ENCODE peak calls at places on chromosomes 12 and 14, in six cellular contexts. One of them, this sample, is unnamed.

GRCh38 chr12:110649341-110649847 is 35.5 kb downstream of the TCTN1 start:
- DNase-seq in HTR-8/SVneo: no peak
- DNase-seq in Daoy: no peak
- DNase-seq in OCI-LY7: peak; percentile 56
- DNase-seq in fibroblast of the aortic adventitia: no peak
- DNase-seq in globus pallidus: no peak
- DNase-seq in this sample: no peak

GRCh38 chr12:125983784-125984510 is 918.7 kb downstream of the AACS start:
- DNase-seq in HTR-8/SVneo: no peak
- DNase-seq in Daoy: peak; percentile 6
- DNase-seq in OCI-LY7: no peak
- DNase-seq in fibroblast of the aortic adventitia: no peak
- DNase-seq in globus pallidus: no peak
- DNase-seq in this sample: no peak

GRCh38 chr14:97380539-97380941 is 583.4 kb downstream of the VRK1 start:
- DNase-seq in HTR-8/SVneo: no peak
- DNase-seq in Daoy: peak; percentile 60
- DNase-seq in OCI-LY7: no peak
- DNase-seq in fibroblast of the aortic adventitia: no peak
- DNase-seq in globus pallidus: no peak
- DNase-seq in this sample: no peak

GRCh38 chr14:72883963-72884362 is 9.9 kb downstream of the DPF3 start:
- DNase-seq in HTR-8/SVneo: peak; percentile 67
- DNase-seq in Daoy: peak; percentile 73
- DNase-seq in OCI-LY7: no peak
- DNase-seq in fibroblast of the aortic adventitia: peak; percentile 41
- DNase-seq in globus pallidus: peak; percentile 22
- DNase-seq in this sample: no peak

GRCh38 chr12:120468271-120468845 is 1.2 kb downstream of the SRSF9 start:
- DNase-seq in HTR-8/SVneo: peak; percentile 31
- DNase-seq in Daoy: peak; percentile 25
- DNase-seq in OCI-LY7: peak; percentile 46
- DNase-seq in fibroblast of the aortic adventitia: peak; percentile 69
- DNase-seq in globus pallidus: no peak
- DNase-seq in this sample: peak; percentile 54

GRCh38 chr14:67704484-67705089 is 2.9 kb downstream of the RDH12 start:
- DNase-seq in HTR-8/SVneo: peak; percentile 95
- DNase-seq in Daoy: peak; percentile 61
- DNase-seq in OCI-LY7: peak; percentile 79
- DNase-seq in fibroblast of the aortic adventitia: peak; percentile 73
- DNase-seq in globus pallidus: peak; percentile 89
- DNase-seq in this sample: peak; percentile 86

GRCh38 chr14:96746101-96746500 is 51.1 kb upstream of the VRK1 start:
- DNase-seq in HTR-8/SVneo: no peak
- DNase-seq in Daoy: no peak
- DNase-seq in OCI-LY7: no peak
- DNase-seq in fibroblast of the aortic adventitia: no peak
- DNase-seq in globus pallidus: no peak
- DNase-seq in this sample: no peak

GRCh38 chr12:131006036-131006735 is 52.5 kb downstream of the ADGRD1 start:
- DNase-seq in HTR-8/SVneo: no peak
- DNase-seq in Daoy: no peak
- DNase-seq in OCI-LY7: no peak
- DNase-seq in fibroblast of the aortic adventitia: no peak
- DNase-seq in globus pallidus: no peak
- DNase-seq in this sample: no peak

GRCh38 chr12:90833228-90833627 is 121.7 kb downstream of the CCER1 start:
- DNase-seq in HTR-8/SVneo: no peak
- DNase-seq in Daoy: no peak
- DNase-seq in OCI-LY7: no peak
- DNase-seq in fibroblast of the aortic adventitia: no peak
- DNase-seq in globus pallidus: no peak
- DNase-seq in this sample: no peak

GRCh38 chr12:89345830-89346740 is 6.2 kb downstream of the DUSP6 start:
- DNase-seq in HTR-8/SVneo: no peak
- DNase-seq in Daoy: peak; percentile 78
- DNase-seq in OCI-LY7: peak; percentile 94
- DNase-seq in fibroblast of the aortic adventitia: peak; percentile 52
- DNase-seq in globus pallidus: peak; percentile 50
- DNase-seq in this sample: peak; percentile 99

GRCh38 chr12:54393350-54393655 is 8.8 kb upstream of the ZNF385A start:
- DNase-seq in HTR-8/SVneo: no peak
- DNase-seq in Daoy: no peak
- DNase-seq in OCI-LY7: no peak
- DNase-seq in fibroblast of the aortic adventitia: no peak
- DNase-seq in globus pallidus: no peak
- DNase-seq in this sample: no peak

GRCh38 chr12:101459642-101460346 is 15.3 kb upstream of the SPIC start:
- DNase-seq in HTR-8/SVneo: peak; percentile 45
- DNase-seq in Daoy: peak; percentile 63
- DNase-seq in OCI-LY7: no peak
- DNase-seq in fibroblast of the aortic adventitia: peak; percentile 21
- DNase-seq in globus pallidus: peak; percentile 9
- DNase-seq in this sample: peak; percentile 50

GRCh38 chr14:96204151-96205058 is at the start of gene BDKRB2:
- DNase-seq in HTR-8/SVneo: peak; percentile 94
- DNase-seq in Daoy: peak; percentile 97
- DNase-seq in OCI-LY7: no peak
- DNase-seq in fibroblast of the aortic adventitia: peak; percentile 78
- DNase-seq in globus pallidus: peak; percentile 57
- DNase-seq in this sample: peak; percentile 24

GRCh38 chr12:46773537-46773936 is 52.3 kb downstream of the SLC38A4 start:
- DNase-seq in HTR-8/SVneo: no peak
- DNase-seq in Daoy: no peak
- DNase-seq in OCI-LY7: no peak
- DNase-seq in fibroblast of the aortic adventitia: no peak
- DNase-seq in globus pallidus: no peak
- DNase-seq in this sample: no peak

GRCh38 chr14:74569826-74570591 is 42.0 kb downstream of the LTBP2 start:
- DNase-seq in HTR-8/SVneo: peak; percentile 56
- DNase-seq in Daoy: peak; percentile 64
- DNase-seq in OCI-LY7: no peak
- DNase-seq in fibroblast of the aortic adventitia: peak; percentile 70
- DNase-seq in globus pallidus: no peak
- DNase-seq in this sample: no peak

GRCh38 chr12:112916270-112916669 is 9.5 kb downstream of the OAS1 start:
- DNase-seq in HTR-8/SVneo: no peak
- DNase-seq in Daoy: no peak
- DNase-seq in OCI-LY7: no peak
- DNase-seq in fibroblast of the aortic adventitia: no peak
- DNase-seq in globus pallidus: no peak
- DNase-seq in this sample: no peak

GRCh38 chr14:101004954-101005353 is 101.4 kb upstream of the RTL1 start:
- DNase-seq in HTR-8/SVneo: peak; percentile 22
- DNase-seq in Daoy: peak; percentile 52
- DNase-seq in OCI-LY7: no peak
- DNase-seq in fibroblast of the aortic adventitia: no peak
- DNase-seq in globus pallidus: peak; percentile 30
- DNase-seq in this sample: peak; percentile 7

GRCh38 chr14:105646175-105646574 is 119.8 kb downstream of the TMEM121 start:
- DNase-seq in HTR-8/SVneo: no peak
- DNase-seq in Daoy: no peak
- DNase-seq in OCI-LY7: no peak
- DNase-seq in fibroblast of the aortic adventitia: no peak
- DNase-seq in globus pallidus: no peak
- DNase-seq in this sample: no peak

GRCh38 chr12:12399161-12399560 is 42.3 kb downstream of the BORCS5 start:
- DNase-seq in HTR-8/SVneo: no peak
- DNase-seq in Daoy: no peak
- DNase-seq in OCI-LY7: no peak
- DNase-seq in fibroblast of the aortic adventitia: no peak
- DNase-seq in globus pallidus: no peak
- DNase-seq in this sample: no peak

GRCh38 chr14:24473211-24473610 is 30.6 kb upstream of the SDR39U1 start:
- DNase-seq in HTR-8/SVneo: no peak
- DNase-seq in Daoy: no peak
- DNase-seq in OCI-LY7: no peak
- DNase-seq in fibroblast of the aortic adventitia: no peak
- DNase-seq in globus pallidus: no peak
- DNase-seq in this sample: no peak

GRCh38 chr14:91728616-91729183 is 3.2 kb downstream of the CATSPERB start:
- DNase-seq in HTR-8/SVneo: no peak
- DNase-seq in Daoy: no peak
- DNase-seq in OCI-LY7: no peak
- DNase-seq in fibroblast of the aortic adventitia: peak; percentile 47
- DNase-seq in globus pallidus: no peak
- DNase-seq in this sample: no peak

GRCh38 chr12:54723653-54724256 is 75.6 kb upstream of the DCD start:
- DNase-seq in HTR-8/SVneo: no peak
- DNase-seq in Daoy: peak; percentile 44
- DNase-seq in OCI-LY7: peak; percentile 39
- DNase-seq in fibroblast of the aortic adventitia: peak; percentile 11
- DNase-seq in globus pallidus: no peak
- DNase-seq in this sample: peak; percentile 67

GRCh38 chr12:24270965-24271364 is 321.5 kb upstream of the SOX5 start:
- DNase-seq in HTR-8/SVneo: no peak
- DNase-seq in Daoy: no peak
- DNase-seq in OCI-LY7: no peak
- DNase-seq in fibroblast of the aortic adventitia: no peak
- DNase-seq in globus pallidus: no peak
- DNase-seq in this sample: no peak

GRCh38 chr12:47422656-47423055 is 283.2 kb downstream of the RPAP3 start:
- DNase-seq in HTR-8/SVneo: no peak
- DNase-seq in Daoy: no peak
- DNase-seq in OCI-LY7: no peak
- DNase-seq in fibroblast of the aortic adventitia: peak; percentile 49
- DNase-seq in globus pallidus: no peak
- DNase-seq in this sample: no peak

GRCh38 chr12:28059220-28059619 is 86.7 kb upstream of the PTHLH start:
- DNase-seq in HTR-8/SVneo: no peak
- DNase-seq in Daoy: no peak
- DNase-seq in OCI-LY7: no peak
- DNase-seq in fibroblast of the aortic adventitia: no peak
- DNase-seq in globus pallidus: no peak
- DNase-seq in this sample: no peak

GRCh38 chr12:62803756-62804155 is 131.2 kb downstream of the PPM1H start:
- DNase-seq in HTR-8/SVneo: no peak
- DNase-seq in Daoy: no peak
- DNase-seq in OCI-LY7: no peak
- DNase-seq in fibroblast of the aortic adventitia: no peak
- DNase-seq in globus pallidus: no peak
- DNase-seq in this sample: no peak

GRCh38 chr14:91997492-91997891 is 42.4 kb downstream of the TRIP11 start:
- DNase-seq in HTR-8/SVneo: no peak
- DNase-seq in Daoy: no peak
- DNase-seq in OCI-LY7: no peak
- DNase-seq in fibroblast of the aortic adventitia: peak; percentile 35
- DNase-seq in globus pallidus: no peak
- DNase-seq in this sample: peak; percentile 45

GRCh38 chr12:59603735-59604134 is 7.9 kb downstream of the SLC16A7 start:
- DNase-seq in HTR-8/SVneo: no peak
- DNase-seq in Daoy: no peak
- DNase-seq in OCI-LY7: no peak
- DNase-seq in fibroblast of the aortic adventitia: no peak
- DNase-seq in globus pallidus: no peak
- DNase-seq in this sample: no peak

GRCh38 chr14:37493606-37494005 is 101.4 kb downstream of the FOXA1 start:
- DNase-seq in HTR-8/SVneo: no peak
- DNase-seq in Daoy: no peak
- DNase-seq in OCI-LY7: no peak
- DNase-seq in fibroblast of the aortic adventitia: no peak
- DNase-seq in globus pallidus: no peak
- DNase-seq in this sample: no peak

GRCh38 chr12:80156306-80156705 is 57.0 kb downstream of the OTOGL start:
- DNase-seq in HTR-8/SVneo: no peak
- DNase-seq in Daoy: no peak
- DNase-seq in OCI-LY7: no peak
- DNase-seq in fibroblast of the aortic adventitia: no peak
- DNase-seq in globus pallidus: no peak
- DNase-seq in this sample: no peak